ENCODE peak calls at places on chromosomes 1 and 21, in nine cellular contexts. M is left ventricle myocardium inferior, O is GM23338, S is endodermal cell, T is IMR-90, X is AML-193, L is brain microvascular endothelial cell, U is stomach, E is mesothelial cell of epicardium. V is an unnamed sample.

GRCh38 chr1:212459656-212460055 is 26.9 kb downstream of the NENF start:
- DNase-seq in M (no peak), L (no peak), T (no peak), E (no peak), X (no peak), U (no peak), S (no peak), O (no peak), V (no peak)

GRCh38 chr1:101291562-101292035 is 54.8 kb downstream of the S1PR1 start:
- DNase-seq in U (no peak), O (no peak), L (peak; percentile 85), T (peak; percentile 82), E (no peak), M (no peak), X (peak; percentile 77), S (peak; percentile 33), V (peak; percentile 79)

GRCh38 chr1:30476911-30477459 is 246.4 kb downstream of the MATN1 start:
- DNase-seq in T (no peak), S (no peak), E (no peak), U (peak; percentile 18), L (no peak), M (no peak), O (no peak), X (no peak), V (no peak)

GRCh38 chr1:14928886-14929546 is 224.5 kb upstream of the TMEM51 start:
- DNase-seq in T (no peak), S (peak; percentile 43), O (no peak), M (no peak), U (no peak), X (no peak), E (no peak), L (no peak), V (no peak)

GRCh38 chr21:46114963-46115362 is 17.1 kb downstream of the COL6A2 start:
- DNase-seq in E (no peak), X (no peak), S (no peak), T (no peak), U (no peak), L (no peak), M (peak; percentile 10), O (no peak), V (no peak)

GRCh38 chr21:28240586-28240985 is 752.1 kb downstream of the LTN1 start:
- DNase-seq in U (no peak), T (peak; percentile 81), E (no peak), M (no peak), O (no peak), X (no peak), S (no peak), L (peak; percentile 36), V (no peak)

GRCh38 chr1:245589827-245590421 is 435.1 kb downstream of the KIF26B start:
- DNase-seq in L (no peak), T (no peak), E (no peak), X (no peak), M (no peak), U (no peak), S (peak; percentile 28), O (no peak), V (no peak)

GRCh38 chr1:96002969-96003964 is 718.3 kb upstream of the PTBP2 start:
- DNase-seq in L (no peak), U (no peak), O (peak; percentile 72), T (no peak), M (no peak), E (no peak), X (no peak), S (no peak), V (no peak)

GRCh38 chr1:3911981-3912808 is 12.1 kb upstream of the C1orf174 start:
- DNase-seq in U (no peak), X (no peak), O (no peak), L (no peak), E (no peak), M (no peak), S (no peak), T (no peak), V (no peak)

GRCh38 chr1:175287377-175287776 is 94.8 kb upstream of the KIAA0040 start:
- DNase-seq in T (no peak), X (no peak), E (no peak), M (no peak), O (peak; percentile 30), S (no peak), L (no peak), U (no peak), V (no peak)

GRCh38 chr1:34840426-34840825 is 19.1 kb downstream of the SMIM12 start:
- DNase-seq in X (no peak), S (peak; percentile 32), E (no peak), T (no peak), L (no peak), M (no peak), O (no peak), U (peak; percentile 1), V (no peak)

GRCh38 chr1:69511426-69512192 is 56.1 kb upstream of the LRRC7 start:
- DNase-seq in E (no peak), X (no peak), T (no peak), M (no peak), L (no peak), S (no peak), U (no peak), O (no peak), V (no peak)

GRCh38 chr1:77642196-77642595 is 40.3 kb downstream of the ZZZ3 start:
- DNase-seq in E (no peak), T (peak; percentile 38), U (no peak), M (no peak), O (no peak), S (no peak), X (no peak), L (peak; percentile 20), V (no peak)

GRCh38 chr1:18682375-18682774 is 51.7 kb downstream of the PAX7 start:
- DNase-seq in T (no peak), U (no peak), X (no peak), S (no peak), L (no peak), E (no peak), O (peak; percentile 32), M (no peak), V (no peak)

V was measured in mesenchymal stem cell.